ENCODE peak calls at places on chromosomes 6 and 20, in four cellular contexts. U is lower lobe of right lung, D is aorta, Y is brain microvascular endothelial cell. N is an unnamed sample.

GRCh38 chr6:3163248-3163594 is 5.9 kb upstream of the TUBB2A start:
- DNase-seq in D (peak; percentile 76), U (peak; percentile 77), Y (no peak), N (no peak)

GRCh38 chr20:51195419-51195901 is 172.6 kb upstream of the KCNG1 start:
- DNase-seq in U (no peak), Y (peak; percentile 51), D (no peak), N (no peak)

GRCh38 chr6:41190791-41191190 is 10.2 kb downstream of the TREML2 start:
- DNase-seq in U (no peak), D (no peak), Y (no peak), N (no peak)

GRCh38 chr6:38117281-38117680 is 297.8 kb downstream of the ZFAND3 start:
- DNase-seq in D (no peak), U (no peak), Y (no peak), N (no peak)

GRCh38 chr20:63876489-63877036 is 11.5 kb downstream of the TPD52L2 start:
- DNase-seq in U (no peak), Y (no peak), D (no peak), N (no peak)

GRCh38 chr6:43757966-43758616 is 11.9 kb upstream of the VEGFA start:
- DNase-seq in D (peak; percentile 64), Y (no peak), U (peak; percentile 44), N (no peak)

GRCh38 chr20:49395183-49395582 is 87.3 kb downstream of the KCNB1 start:
- DNase-seq in D (peak; percentile 78), U (no peak), Y (no peak), N (peak; percentile 95)

GRCh38 chr6:118588626-118589025 is 40.5 kb downstream of the PLN start:
- DNase-seq in Y (no peak), U (no peak), D (no peak), N (no peak)

GRCh38 chr6:18510644-18511033 is 123.5 kb downstream of the RNF144B start:
- DNase-seq in D (no peak), U (no peak), Y (no peak), N (no peak)

GRCh38 chr6:88748141-88748540 is 215.3 kb downstream of the RNGTT start:
- DNase-seq in U (no peak), D (no peak), Y (no peak), N (no peak)

GRCh38 chr6:158646023-158646888 is 1.7 kb upstream of the DYNLT1 start:
- DNase-seq in D (no peak), Y (no peak), U (no peak), N (no peak)

GRCh38 chr6:110484321-110484720 is 7.9 kb upstream of the SLC22A16 start:
- DNase-seq in D (no peak), Y (no peak), U (no peak), N (no peak)

GRCh38 chr6:111758608-111759293 is 114.5 kb downstream of the FYN start:
- DNase-seq in Y (no peak), D (no peak), U (no peak), N (no peak)

GRCh38 chr20:54255157-54255556 is 47.3 kb downstream of the PFDN4 start:
- DNase-seq in Y (peak; percentile 27), D (no peak), U (no peak), N (no peak)

GRCh38 chr6:160133441-160134336 is 12.1 kb downstream of the SLC22A1 start:
- DNase-seq in U (no peak), D (no peak), Y (no peak), N (peak; percentile 62)

GRCh38 chr6:143108278-143108677 is 47.6 kb downstream of the AIG1 start:
- DNase-seq in Y (no peak), U (no peak), D (no peak), N (no peak)

GRCh38 chr20:8043687-8044278 is 24.2 kb upstream of the TMX4 start:
- DNase-seq in D (no peak), U (no peak), Y (peak; percentile 32), N (no peak)

GRCh38 chr20:1895674-1896496 is 678 bp downstream of the SIRPA start:
- DNase-seq in U (peak; percentile 58), D (no peak), Y (no peak), N (peak; percentile 62)

GRCh38 chr20:2137552-2138201 is 36.0 kb downstream of the STK35 start:
- DNase-seq in D (no peak), U (no peak), Y (peak; percentile 41), N (no peak)

GRCh38 chr6:111478749-111479148 is 4.3 kb downstream of the REV3L start:
- DNase-seq in D (no peak), U (no peak), Y (peak; percentile 27), N (no peak)

GRCh38 chr6:146127447-146128215 is 98.8 kb downstream of the GRM1 start:
- DNase-seq in D (no peak), Y (no peak), U (no peak), N (no peak)

GRCh38 chr6:140001005-140001404 is 626.6 kb upstream of the CITED2 start:
- DNase-seq in Y (no peak), U (no peak), D (no peak), N (no peak)

GRCh38 chr6:10558575-10558974 is 37.4 kb downstream of the GCNT2 start:
- DNase-seq in D (no peak), Y (no peak), U (no peak), N (no peak)

GRCh38 chr6:10557886-10558285 is 36.7 kb downstream of the GCNT2 start:
- DNase-seq in Y (no peak), D (no peak), U (no peak), N (no peak)

GRCh38 chr6:10554826-10555225 is 33.7 kb downstream of the GCNT2 start:
- DNase-seq in Y (no peak), D (no peak), U (no peak), N (no peak)

GRCh38 chr6:10555625-10556309 is 34.6 kb downstream of the GCNT2 start:
- DNase-seq in Y (peak; percentile 23), U (peak; percentile 65), D (peak; percentile 81), N (no peak)

GRCh38 chr6:10556496-10557391 is 35.6 kb downstream of the GCNT2 start:
- DNase-seq in D (no peak), Y (no peak), U (no peak), N (no peak)
- H3K4me3 ChIP-seq in D (peak overlapping the region; percentile 17), Y (peak overlapping the region; percentile 51), U (peak overlapping the region; percentile 33), N (peak overlapping the region; percentile 42)

GRCh38 chr6:170269873-170270541 is 20.9 kb downstream of the DLL1 start:
- DNase-seq in Y (no peak), D (no peak), U (peak; percentile 40), N (no peak)

GRCh38 chr6:170270984-170271593 is 19.8 kb downstream of the DLL1 start:
- DNase-seq in U (peak; percentile 40), D (no peak), Y (no peak), N (no peak)

GRCh38 chr6:170272341-170273065 is 18.4 kb downstream of the DLL1 start:
- DNase-seq in U (peak; percentile 45), D (no peak), Y (no peak), N (no peak)

GRCh38 chr6:170273191-170273590 is 17.7 kb downstream of the DLL1 start:
- DNase-seq in Y (no peak), D (no peak), U (peak; percentile 34), N (no peak)

DNA sequence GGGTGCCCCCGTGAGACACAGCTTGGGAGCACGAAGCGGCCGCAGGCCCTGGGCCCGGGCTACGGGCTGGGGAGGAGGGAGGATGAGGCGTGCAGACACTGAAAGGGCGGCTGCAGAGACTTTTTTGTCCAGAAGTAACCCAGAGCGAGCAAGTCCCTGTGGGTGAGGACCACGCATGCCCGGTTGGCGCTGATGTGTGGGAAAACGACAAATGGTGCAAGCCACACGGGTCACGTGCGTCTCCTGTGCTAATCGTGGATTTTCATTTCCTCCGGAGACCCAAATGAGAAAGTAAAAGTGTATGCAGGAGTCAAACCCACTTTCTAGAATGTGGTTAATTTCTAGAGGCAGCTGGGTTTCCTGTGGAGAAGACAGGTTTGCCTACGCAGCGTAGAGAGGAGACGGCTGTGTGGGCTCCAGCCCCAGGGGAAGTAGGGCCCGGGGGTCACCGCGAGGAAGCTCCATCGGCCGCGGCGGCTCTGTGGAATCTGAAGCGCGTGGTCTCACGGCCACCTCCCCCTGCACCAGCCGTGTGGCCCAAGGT is 19.0 kb downstream of the DLL1 start:
- DNase-seq in D (no peak), Y (no peak), U (peak; percentile 84), N (no peak)
- H3K4me3 ChIP-seq in D (no peak overlapping the region), Y (no peak overlapping the region), U (peak overlapping the region; percentile 41), N (peak overlapping the region; percentile 26)

GRCh38 chr6:113449051-113449450 is 408.1 kb upstream of the MARCKS start:
- DNase-seq in D (no peak), U (no peak), Y (peak; percentile 63), N (no peak)

GRCh38 chr6:113447088-113447831 is 409.9 kb upstream of the MARCKS start:
- DNase-seq in U (no peak), Y (peak; percentile 88), D (no peak), N (no peak)

GRCh38 chr6:113442040-113442439 is 415.1 kb upstream of the MARCKS start:
- DNase-seq in D (no peak), Y (no peak), U (no peak), N (no peak)

GRCh38 chr6:113450061-113450465 is 407.1 kb upstream of the MARCKS start:
- DNase-seq in U (no peak), Y (peak; percentile 33), D (no peak), N (no peak)

GRCh38 chr6:113445201-113445600 is 411.9 kb upstream of the MARCKS start:
- DNase-seq in D (no peak), U (no peak), Y (no peak), N (no peak)
- H3K4me3 ChIP-seq in D (no peak overlapping the region), U (no peak overlapping the region), Y (no peak overlapping the region), N (no peak overlapping the region)

DNA sequence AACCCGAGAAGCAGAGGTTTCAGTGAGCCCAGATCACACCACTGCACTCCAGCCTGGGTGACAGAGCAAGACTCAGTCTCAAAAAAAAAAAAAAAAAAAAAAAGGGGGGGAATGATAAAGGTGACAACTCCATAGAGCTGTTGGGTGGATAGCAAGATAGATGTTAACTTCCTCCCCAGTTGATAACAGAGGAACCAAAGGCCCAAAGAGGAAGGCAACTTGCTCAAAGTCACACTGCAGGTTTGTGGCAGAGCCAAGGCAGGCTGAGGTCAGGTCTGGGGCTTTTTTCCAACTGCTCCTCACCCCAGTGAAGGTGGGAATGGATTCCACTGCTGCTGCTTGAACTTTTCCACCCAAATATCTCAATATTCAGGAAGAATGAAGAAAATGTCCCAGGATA is 26.7 kb downstream of the HCK start:
- DNase-seq in Y (no peak), D (no peak), U (no peak), N (no peak)
- H3K4me3 ChIP-seq in Y (no peak overlapping the region), D (no peak overlapping the region), U (no peak overlapping the region), N (no peak overlapping the region)